ENCODE peak calls at places on chromosomes 12 and 14, in four cellular contexts. E is GM23338, Z is neural progenitor cell, F is HepG2. C is an unnamed sample.

GRCh38 chr12:106978035-106978800 is 8.7 kb downstream of the MTERF2 start:
- DNase-seq in E (no peak), Z (no peak), F (peak; percentile 31), C (no peak)

GRCh38 chr12:34294671-34295365 is 272.5 kb downstream of the ALG10 start:
- DNase-seq in E (no peak), Z (no peak), F (no peak), C (no peak)

GRCh38 chr14:90175631-90176030 is 80.7 kb upstream of the PSMC1 start:
- DNase-seq in E (no peak), Z (no peak), F (no peak), C (no peak)

GRCh38 chr12:91893476-91893875 is 252.2 kb downstream of the BTG1 start:
- DNase-seq in E (no peak), Z (no peak), F (no peak), C (no peak)

GRCh38 chr14:100076630-100077029 is 11.4 kb downstream of the EVL start:
- DNase-seq in E (no peak), Z (no peak), F (no peak), C (peak; percentile 51)

GRCh38 chr14:99612065-99612736 is 8.2 kb upstream of the CCDC85C start:
- DNase-seq in E (no peak), Z (no peak), F (no peak), C (peak; percentile 94)

GRCh38 chr12:47954058-47954457 is 9.3 kb upstream of the TMEM106C start:
- DNase-seq in E (no peak), Z (no peak), F (no peak), C (peak; percentile 29)

GRCh38 chr12:98595152-98595988 is 1.9 kb downstream of the SLC25A3 start:
- DNase-seq in E (no peak), Z (no peak), F (peak; percentile 29), C (peak; percentile 53)

GRCh38 chr12:89247541-89247942 is 104.8 kb downstream of the DUSP6 start:
- DNase-seq in E (peak; percentile 45), Z (peak; percentile 15), F (peak; percentile 36), C (no peak)

GRCh38 chr12:104011265-104011664 is 38.7 kb downstream of the GLT8D2 start:
- DNase-seq in E (no peak), Z (no peak), F (no peak), C (peak; percentile 88)

GRCh38 chr14:21510735-21511657 is at the start of gene METTL3:
- DNase-seq in E (peak; percentile 100), Z (peak; percentile 97), F (peak; percentile 100), C (peak; percentile 99)

GRCh38 chr14:55005071-55005470 is 21.8 kb downstream of the WDHD1 start:
- DNase-seq in E (no peak), Z (no peak), F (no peak), C (no peak)

GRCh38 chr12:751828-752672 is at the start of gene WNK1:
- DNase-seq in E (peak; percentile 99), Z (peak; percentile 99), F (peak; percentile 99), C (peak; percentile 97)

GRCh38 chr14:94045101-94045500 is 19.0 kb downstream of the OTUB2 start:
- DNase-seq in E (no peak), Z (no peak), F (no peak), C (no peak)

GRCh38 chr14:49992901-49993335 is 100.0 kb downstream of the ARF6 start:
- DNase-seq in E (no peak), Z (no peak), F (peak; percentile 86), C (no peak)

GRCh38 chr14:61498811-61499210 is 177.4 kb downstream of the PRKCH start:
- DNase-seq in E (no peak), Z (no peak), F (no peak), C (no peak)

GRCh38 chr14:57871487-57872080 is 5.7 kb upstream of the SLC35F4 start:
- DNase-seq in E (peak; percentile 77), Z (peak; percentile 75), F (peak; percentile 26), C (peak; percentile 33)

GRCh38 chr14:95327558-95328374 is 8.1 kb upstream of the CLMN start:
- DNase-seq in E (no peak), Z (no peak), F (no peak), C (no peak)

GRCh38 chr12:49673446-49674317 is 33.5 kb downstream of the FMNL3 start:
- DNase-seq in E (peak; percentile 79), Z (peak; percentile 93), F (peak; percentile 47), C (peak; percentile 71)

GRCh38 chr12:52147367-52147972 is 44.3 kb downstream of the KRT80 start:
- DNase-seq in E (no peak), Z (no peak), F (peak; percentile 67), C (peak; percentile 99)

GRCh38 chr14:33432407-33433023 is 493.8 kb downstream of the NPAS3 start:
- DNase-seq in E (no peak), Z (peak; percentile 8), F (peak; percentile 42), C (peak; percentile 11)

GRCh38 chr12:31324845-31325523 is 966 bp downstream of the SINHCAF start:
- DNase-seq in E (peak; percentile 38), Z (peak; percentile 72), F (no peak), C (peak; percentile 61)

GRCh38 chr12:113866496-113866895 is 99.6 kb downstream of the RBM19 start:
- DNase-seq in E (no peak), Z (no peak), F (no peak), C (no peak)

GRCh38 chr12:50924131-50924438 is 28.3 kb upstream of the HIGD1C start:
- DNase-seq in E (no peak), Z (no peak), F (no peak), C (no peak)

GRCh38 chr12:116280590-116281290 is 3.2 kb upstream of the MED13L start:
- DNase-seq in E (no peak), Z (no peak), F (peak; percentile 13), C (no peak)

GRCh38 chr12:28425531-28425930 is 235.3 kb downstream of the CCDC91 start:
- DNase-seq in E (no peak), Z (no peak), F (no peak), C (no peak)

GRCh38 chr12:95984685-95985084 is 11.5 kb downstream of the HAL start:
- DNase-seq in E (no peak), Z (no peak), F (no peak), C (no peak)

GRCh38 chr14:72690324-72690723 is 203.6 kb downstream of the DPF3 start:
- DNase-seq in E (no peak), Z (no peak), F (no peak), C (no peak)

GRCh38 chr12:12776261-12776660 is 9.2 kb upstream of the APOLD1 start:
- DNase-seq in E (no peak), Z (no peak), F (peak; percentile 13), C (peak; percentile 86)

GRCh38 chr12:96104566-96104965 is 69.2 kb upstream of the LTA4H start:
- DNase-seq in E (no peak), Z (no peak), F (no peak), C (no peak)

GRCh38 chr14:105867961-105868599 is 341.7 kb downstream of the TMEM121 start:
- DNase-seq in E (no peak), Z (no peak), F (no peak), C (no peak)

GRCh38 chr14:22471545-22472121 is 117.4 kb downstream of the DAD1 start:
- DNase-seq in E (peak; percentile 73), Z (peak; percentile 69), F (peak; percentile 55), C (peak; percentile 49)

GRCh38 chr12:47551426-47551851 is 154.4 kb downstream of the RPAP3 start:
- DNase-seq in E (no peak), Z (no peak), F (no peak), C (peak; percentile 79)

GRCh38 chr14:99892406-99892805 is 99.2 kb downstream of the EML1 start:
- DNase-seq in E (no peak), Z (no peak), F (no peak), C (no peak)

GRCh38 chr12:2387051-2387834 is 334.5 kb downstream of the CACNA1C start:
- DNase-seq in E (no peak), Z (no peak), F (no peak), C (no peak)

GRCh38 chr14:85535316-85535715 is 5.4 kb downstream of the FLRT2 start:
- DNase-seq in E (no peak), Z (no peak), F (no peak), C (no peak)

GRCh38 chr12:94640134-94640928 is 10.0 kb downstream of the TMCC3 start:
- DNase-seq in E (no peak), Z (no peak), F (no peak), C (peak; percentile 97)

GRCh38 chr12:38956337-38956736 is 50.9 kb upstream of the CPNE8 start:
- DNase-seq in E (no peak), Z (no peak), F (no peak), C (peak; percentile 22)

GRCh38 chr12:122732170-122732569 is 1.5 kb upstream of the HCAR1 start:
- DNase-seq in E (no peak), Z (no peak), F (no peak), C (no peak)

GRCh38 chr12:13386269-13387039 is 189.9 kb downstream of the EMP1 start:
- DNase-seq in E (no peak), Z (no peak), F (no peak), C (no peak)

DNA sequence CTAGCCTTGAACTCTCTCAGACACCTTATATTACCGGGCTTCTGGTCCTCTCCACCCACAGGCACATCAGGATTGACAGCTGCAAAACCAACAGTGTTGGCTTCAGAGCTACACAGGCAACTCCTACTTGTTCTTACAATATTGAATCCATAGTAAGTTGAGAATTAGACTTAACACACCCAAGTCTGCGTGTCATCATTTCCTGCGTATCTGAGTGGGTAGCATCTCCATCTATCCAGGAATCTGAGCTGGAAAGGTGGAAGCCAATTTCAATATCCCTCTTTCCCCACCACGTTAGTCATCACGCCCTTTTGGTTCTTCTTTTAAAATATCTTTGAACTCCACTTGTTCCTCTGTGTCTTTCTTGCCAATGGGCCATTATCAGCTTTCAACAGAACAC is 37.2 kb downstream of the NRXN3 start:
- DNase-seq in E (no peak), Z (no peak), F (no peak), C (no peak)
- H2AFZ ChIP-seq in E (no peak overlapping the region), Z (no peak overlapping the region), F (no peak overlapping the region), C (no peak overlapping the region)

DNA sequence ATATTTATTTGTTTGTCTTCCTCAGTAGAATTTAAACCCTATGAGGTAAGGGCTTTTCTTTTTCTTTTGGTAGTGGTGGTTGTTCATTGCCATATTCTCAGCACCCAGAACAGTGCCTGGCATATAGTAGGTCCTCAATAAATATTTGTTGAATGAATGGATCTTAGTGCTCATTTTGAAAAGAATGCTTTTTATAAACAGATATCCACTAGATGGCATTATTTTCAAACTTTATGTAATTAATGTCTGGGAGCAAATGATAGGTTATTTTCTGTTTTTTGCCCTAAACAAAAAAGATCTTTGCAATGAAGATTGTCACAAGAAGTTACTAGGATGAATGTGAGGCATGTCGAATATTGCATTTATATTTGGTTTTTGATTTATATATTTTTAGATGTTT is 64.1 kb downstream of the RAD51B start:
- DNase-seq in E (no peak), Z (no peak), F (no peak), C (no peak)
- TF ChIP-seq CTCF in E (peak; percentile 23), Z (peak; percentile 23), F (no peak), C (peak; percentile 18)

GRCh38 chr14:38209572-38210159 is 2.0 kb downstream of the SSTR1 start:
- DNase-seq in E (peak; percentile 33), Z (no peak), F (no peak), C (no peak)
- TF ChIP-seq EZH2 in E (peak; percentile 73), Z (no peak), F (no peak), C (no peak)

DNA sequence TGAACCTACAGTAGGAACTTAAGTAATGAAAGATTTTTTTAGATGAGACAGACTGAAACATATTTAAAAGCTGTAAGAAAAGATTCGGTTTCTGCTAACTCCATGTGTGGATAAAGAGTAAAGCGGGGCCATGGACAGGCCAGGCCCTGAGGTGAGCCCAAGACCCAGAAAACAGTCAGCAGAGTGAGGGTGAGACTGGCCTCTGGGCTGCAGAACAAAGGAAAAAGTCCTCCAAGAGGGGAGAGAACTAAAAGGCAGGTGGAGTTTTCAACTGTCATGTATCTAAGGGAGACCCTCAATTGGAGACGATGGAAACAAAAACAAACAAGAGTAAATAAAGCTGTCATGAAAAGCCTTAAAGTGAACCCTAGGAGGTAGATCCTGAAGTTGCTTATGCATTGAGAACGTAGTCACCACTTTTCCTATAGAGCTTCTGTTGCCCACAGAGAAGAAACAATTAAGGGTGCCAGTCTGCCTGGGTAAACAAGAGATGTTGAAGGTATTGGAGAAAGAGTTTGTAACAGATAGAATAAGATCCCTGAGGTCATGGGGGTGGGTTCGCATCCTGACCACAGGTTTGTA is 268.9 kb upstream of the PDE3A start:
- DNase-seq in E (peak; percentile 9), Z (no peak), F (no peak), C (no peak)
- H2AFZ ChIP-seq in E (peak overlapping the region; percentile 65), Z (peak overlapping the region; percentile 57), F (no peak overlapping the region), C (no peak overlapping the region)

C was measured in mammary epithelial cell.